ENCODE peak calls at places on chromosomes 4 and X, in seven cellular contexts. C is sigmoid colon, P is heart left ventricle, F is right lobe of liver, D is Peyer's patch, X is HCT116, E is body of pancreas. Y is an unnamed sample.

GRCh38 chrX:17552251-17552650 is 177.3 kb downstream of the NHS start:
- DNase-seq in C (no peak), P (no peak), F (no peak), D (no peak), X (no peak), E (no peak), Y (no peak)

GRCh38 chr4:54986095-54986846 is 139.1 kb downstream of the KDR start:
- DNase-seq in C (no peak), P (no peak), F (no peak), D (no peak), X (no peak), E (no peak), Y (no peak)

GRCh38 chr4:36000941-36001557 is 243.3 kb downstream of the ARAP2 start:
- DNase-seq in C (no peak), P (no peak), F (peak), D (no peak), X (no peak), E (no peak), Y (no peak)

GRCh38 chrX:65392284-65392683 is 142.3 kb downstream of the LAS1L start:
- DNase-seq in C (no peak), P (no peak), F (no peak), D (no peak), X (no peak), E (no peak), Y (no peak)

GRCh38 chr4:1584498-1584897 is 99.6 kb downstream of the FAM53A start:
- DNase-seq in C (peak), P (peak), F (no peak), D (no peak), X (no peak), E (no peak), Y (no peak)

GRCh38 chr4:25504932-25505636 is 128.0 kb downstream of the ANAPC4 start:
- DNase-seq in C (no peak), P (no peak), F (no peak), D (no peak), X (no peak), E (no peak), Y (no peak)

GRCh38 chr4:74098628-74098995 is 383 bp downstream of the CXCL2 start:
- DNase-seq in C (peak), P (peak), F (peak), D (no peak), X (no peak), E (no peak), Y (no peak)

GRCh38 chrX:40663880-40664630 is 16.7 kb upstream of the CXorf38 start:
- DNase-seq in C (no peak), P (peak), F (no peak), D (no peak), X (no peak), E (no peak), Y (no peak)

GRCh38 chrX:39480966-39481365 is 616.8 kb downstream of the BCOR start:
- DNase-seq in C (no peak), P (no peak), F (no peak), D (no peak), X (no peak), E (no peak), Y (no peak)

GRCh38 chr4:159016527-159017137 is 86.2 kb upstream of the RAPGEF2 start:
- DNase-seq in C (no peak), P (no peak), F (peak), D (no peak), X (no peak), E (no peak), Y (no peak)

GRCh38 chrX:55714111-55714510 is 3.4 kb upstream of the RRAGB start:
- DNase-seq in C (no peak), P (no peak), F (no peak), D (no peak), X (no peak), E (no peak), Y (no peak)

GRCh38 chr4:100795581-100795980 is 277.8 kb upstream of the EMCN start:
- DNase-seq in C (no peak), P (no peak), F (no peak), D (no peak), X (no peak), E (no peak), Y (no peak)

GRCh38 chr4:81343536-81343935 is 128.2 kb downstream of the RASGEF1B start:
- DNase-seq in C (no peak), P (no peak), F (no peak), D (no peak), X (no peak), E (no peak), Y (no peak)

GRCh38 chr4:176270669-176271068 is 1.6 kb upstream of the ASB5 start:
- DNase-seq in C (peak), P (no peak), F (no peak), D (no peak), X (peak), E (no peak), Y (peak)

GRCh38 chr4:6422105-6422504 is 50.3 kb downstream of the PPP2R2C start:
- DNase-seq in C (no peak), P (no peak), F (no peak), D (no peak), X (no peak), E (no peak), Y (no peak)

GRCh38 chr4:66852843-66853242 is 692.5 kb downstream of the CENPC start:
- DNase-seq in C (no peak), P (no peak), F (no peak), D (no peak), X (no peak), E (no peak), Y (no peak)

GRCh38 chr4:175622887-175623286 is 189.2 kb downstream of the GPM6A start:
- DNase-seq in C (no peak), P (no peak), F (no peak), D (no peak), X (no peak), E (no peak), Y (no peak)

GRCh38 chr4:79198886-79199591 is 126.8 kb downstream of the NAA11 start:
- DNase-seq in C (no peak), P (no peak), F (no peak), D (no peak), X (no peak), E (no peak), Y (no peak)

GRCh38 chr4:18935956-18936355 is 914.4 kb upstream of the LCORL start:
- DNase-seq in C (no peak), P (no peak), F (no peak), D (no peak), X (no peak), E (no peak), Y (no peak)

GRCh38 chr4:26700110-26700509 is 116.2 kb downstream of the TBC1D19 start:
- DNase-seq in C (no peak), P (no peak), F (no peak), D (no peak), X (no peak), E (no peak), Y (no peak)

GRCh38 chr4:23039813-23040212 is 347.1 kb downstream of the GBA3 start:
- DNase-seq in C (no peak), P (no peak), F (no peak), D (no peak), X (no peak), E (no peak), Y (no peak)

GRCh38 chr4:151455212-151455611 is 46.2 kb downstream of the FHIP1A start:
- DNase-seq in C (no peak), P (no peak), F (no peak), D (no peak), X (no peak), E (no peak), Y (no peak)

GRCh38 chrX:11239230-11239629 is 54.0 kb upstream of the AMELX start:
- DNase-seq in C (no peak), P (no peak), F (no peak), D (no peak), X (no peak), E (peak), Y (no peak)

GRCh38 chrX:121755541-121755940 is 708.1 kb downstream of the GLUD2 start:
- DNase-seq in C (no peak), P (no peak), F (no peak), D (no peak), X (no peak), E (no peak), Y (no peak)

GRCh38 chr4:7854697-7855370 is 84.8 kb downstream of the AFAP1 start:
- DNase-seq in C (peak), P (no peak), F (no peak), D (peak), X (no peak), E (no peak), Y (no peak)

GRCh38 chrX:586351-586750 is 44.2 kb upstream of the SHOX start:
- DNase-seq in C (no peak), P (no peak), F (no peak), D (no peak), X (no peak), E (no peak), Y (no peak)

GRCh38 chr4:150579591-150580234 is 2.2 kb upstream of the MAB21L2 start:
- DNase-seq in C (peak), P (peak), F (peak), D (no peak), X (no peak), E (no peak), Y (no peak)

GRCh38 chr4:25061602-25062001 is 30.9 kb upstream of the LGI2 start:
- DNase-seq in C (no peak), P (no peak), F (no peak), D (no peak), X (no peak), E (no peak), Y (no peak)

GRCh38 chr4:1402021-1402515 is 4.2 kb downstream of the NKX1-1 start:
- DNase-seq in C (peak), P (no peak), F (peak), D (no peak), X (no peak), E (no peak), Y (no peak)

GRCh38 chr4:42628740-42629139 is 28.2 kb downstream of the ATP8A1 start:
- DNase-seq in C (no peak), P (no peak), F (no peak), D (no peak), X (no peak), E (no peak), Y (no peak)
- TF ChIP-seq POLR2A in C (no peak), P (no peak), F (no peak), D (no peak), X (no peak), E (no peak), Y (no peak)

GRCh38 chrX:153818571-153819397 is 11.6 kb downstream of the PDZD4 start:
- DNase-seq in C (no peak), P (no peak), F (no peak), D (peak), X (no peak), E (peak), Y (peak)
- TF ChIP-seq POLR2A in C (no peak), P (no peak), F (no peak), D (no peak), X (no peak), E (no peak), Y (peak)

DNA sequence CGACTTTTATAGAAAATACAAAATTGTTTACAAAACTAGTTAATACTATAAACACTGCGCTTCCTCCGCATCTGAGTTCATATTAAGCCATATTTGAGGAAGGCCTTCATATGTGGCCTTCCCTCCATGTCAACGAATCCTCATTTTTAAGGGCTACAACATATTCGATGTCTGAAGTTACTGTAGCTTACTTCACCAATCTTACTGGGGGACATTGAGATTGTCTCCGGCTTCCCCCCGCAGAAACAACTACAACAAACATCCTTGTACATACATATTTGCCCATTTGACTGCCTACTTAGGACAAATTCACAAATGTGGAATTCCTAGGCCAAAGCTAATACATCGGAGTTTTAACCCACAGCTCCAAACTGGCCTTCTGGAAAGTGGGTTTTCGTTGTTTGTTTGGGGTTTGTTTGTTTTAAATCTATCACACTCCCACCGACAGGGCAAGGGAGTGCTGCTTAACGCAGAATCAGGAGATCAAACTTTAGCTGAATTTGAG is 581 bp upstream of the FAM114A1 start:
- DNase-seq in C (no peak), P (no peak), F (no peak), D (no peak), X (no peak), E (no peak), Y (no peak)
- TF ChIP-seq POLR2A in C (no peak), P (no peak), F (no peak), D (no peak), X (no peak), E (no peak), Y (no peak)

GRCh38 chrX:110123331-110123782 is 120.4 kb downstream of the TMEM164 start:
- DNase-seq in C (no peak), P (no peak), F (no peak), D (no peak), X (no peak), E (no peak), Y (no peak)
- TF ChIP-seq POLR2A in C (no peak), P (no peak), F (no peak), D (no peak), X (no peak), E (no peak), Y (no peak)

DNA sequence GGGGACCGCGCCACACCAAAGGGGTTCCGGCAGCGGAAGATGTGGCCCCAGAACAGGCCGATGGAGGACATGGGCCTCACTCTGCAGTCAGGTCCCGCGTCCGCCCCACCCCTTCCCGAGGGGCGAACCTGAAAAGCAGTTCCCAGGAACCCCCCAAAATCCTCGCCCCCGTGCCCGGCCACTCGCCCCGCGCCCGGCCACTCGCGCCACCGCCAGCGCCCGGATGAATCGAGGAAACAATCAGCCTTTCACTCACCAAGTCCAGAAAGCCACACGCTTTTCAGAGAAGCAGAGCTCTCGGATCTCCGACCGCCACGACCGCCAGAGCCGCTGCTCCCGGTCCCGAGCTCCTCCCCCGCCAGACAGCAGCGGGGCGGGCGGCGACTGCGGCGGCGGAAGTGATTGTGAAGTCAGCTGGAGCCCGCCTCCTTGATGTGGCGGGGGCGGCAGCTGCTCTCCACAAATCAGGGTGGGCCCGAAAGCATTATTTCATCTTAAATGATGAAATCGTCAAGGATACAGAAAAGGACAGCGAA is at the start of gene PJA1:
- DNase-seq in C (peak), P (peak), F (peak), D (peak), X (no peak), E (peak), Y (peak)
- TF ChIP-seq POLR2A in C (peak), P (no peak), F (peak), D (no peak), X (no peak), E (peak), Y (peak)

GRCh38 chrX:54042609-54043010 is 1.7 kb downstream of the PHF8 start:
- DNase-seq in C (peak), P (peak), F (peak), D (peak), X (peak), E (peak), Y (no peak)

GRCh38 chrX:54043084-54043483 is 1.2 kb downstream of the PHF8 start:
- DNase-seq in C (no peak), P (no peak), F (no peak), D (no peak), X (no peak), E (no peak), Y (no peak)

GRCh38 chrX:54044126-54044876 is at the start of gene PHF8:
- DNase-seq in C (peak), P (peak), F (peak), D (peak), X (peak), E (peak), Y (peak)

GRCh38 chrX:54044877-54045328 is 630 bp upstream of the PHF8 start:
- DNase-seq in C (no peak), P (no peak), F (no peak), D (no peak), X (no peak), E (no peak), Y (no peak)

GRCh38 chrX:54043696-54044125 is 562 bp downstream of the PHF8 start:
- DNase-seq in C (no peak), P (peak), F (no peak), D (peak), X (no peak), E (peak), Y (no peak)
- TF ChIP-seq POLR2A in C (no peak), P (no peak), F (no peak), D (no peak), X (no peak), E (peak), Y (peak)

GRCh38 chrX:53088136-53088974 is 5.6 kb upstream of the KANTR start:
- DNase-seq in C (peak), P (peak), F (peak), D (peak), X (no peak), E (peak), Y (no peak)
- TF ChIP-seq POLR2A in C (peak), P (no peak), F (no peak), D (no peak), X (no peak), E (peak), Y (no peak)

GRCh38 chr4:47462799-47463234 is 685 bp downstream of the COMMD8 start:
- DNase-seq in C (no peak), P (no peak), F (no peak), D (no peak), X (no peak), E (no peak), Y (no peak)

GRCh38 chr4:47465008-47465407 is 1.5 kb upstream of the COMMD8 start:
- DNase-seq in C (no peak), P (no peak), F (no peak), D (no peak), X (no peak), E (no peak), Y (no peak)

GRCh38 chr4:47466061-47466785 is 2.7 kb upstream of the COMMD8 start:
- DNase-seq in C (no peak), P (no peak), F (no peak), D (no peak), X (no peak), E (no peak), Y (no peak)

GRCh38 chr4:47468686-47469365 is 5.3 kb upstream of the COMMD8 start:
- DNase-seq in C (no peak), P (no peak), F (no peak), D (no peak), X (no peak), E (no peak), Y (no peak)

GRCh38 chr4:47463235-47463956 is at the start of gene COMMD8:
- DNase-seq in C (peak), P (peak), F (peak), D (peak), X (peak), E (peak), Y (peak)
- TF ChIP-seq POLR2A in C (peak), P (no peak), F (peak), D (peak), X (no peak), E (peak), Y (peak)

DNA sequence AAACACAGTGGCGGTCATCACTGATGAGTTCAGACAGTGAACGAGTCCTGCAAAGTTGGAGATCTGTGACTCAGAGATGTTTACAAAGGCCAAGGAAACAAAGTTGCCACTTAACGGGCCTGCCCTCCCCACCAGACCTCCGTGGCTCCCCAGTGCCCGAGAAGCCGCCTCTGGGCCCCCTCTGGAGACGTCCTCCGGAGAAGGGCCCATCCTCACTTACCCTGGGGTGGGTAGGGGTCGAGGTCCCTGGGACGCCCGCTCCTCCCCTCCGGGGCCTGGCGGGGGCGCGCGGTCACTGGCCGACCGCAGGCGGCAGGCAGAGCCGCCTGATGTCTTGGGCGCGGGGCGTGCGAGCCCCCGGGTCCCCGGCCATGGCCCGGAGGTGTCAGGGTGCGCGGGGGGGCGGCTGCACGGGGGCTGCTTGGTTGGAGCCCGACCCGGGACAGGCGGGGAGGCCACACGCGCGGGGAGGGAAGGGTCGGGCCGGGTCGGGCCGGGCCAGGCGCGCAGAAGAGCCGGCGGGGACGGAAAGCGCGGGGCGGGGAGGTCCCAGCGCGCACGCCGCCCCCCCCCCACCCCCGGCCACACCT is 590 bp downstream of the DHRSX start:
- DNase-seq in C (no peak), P (peak), F (peak), D (peak), X (no peak), E (no peak), Y (peak)
- TF ChIP-seq POLR2A in C (no peak), P (no peak), F (no peak), D (no peak), X (no peak), E (peak), Y (no peak)

DNA sequence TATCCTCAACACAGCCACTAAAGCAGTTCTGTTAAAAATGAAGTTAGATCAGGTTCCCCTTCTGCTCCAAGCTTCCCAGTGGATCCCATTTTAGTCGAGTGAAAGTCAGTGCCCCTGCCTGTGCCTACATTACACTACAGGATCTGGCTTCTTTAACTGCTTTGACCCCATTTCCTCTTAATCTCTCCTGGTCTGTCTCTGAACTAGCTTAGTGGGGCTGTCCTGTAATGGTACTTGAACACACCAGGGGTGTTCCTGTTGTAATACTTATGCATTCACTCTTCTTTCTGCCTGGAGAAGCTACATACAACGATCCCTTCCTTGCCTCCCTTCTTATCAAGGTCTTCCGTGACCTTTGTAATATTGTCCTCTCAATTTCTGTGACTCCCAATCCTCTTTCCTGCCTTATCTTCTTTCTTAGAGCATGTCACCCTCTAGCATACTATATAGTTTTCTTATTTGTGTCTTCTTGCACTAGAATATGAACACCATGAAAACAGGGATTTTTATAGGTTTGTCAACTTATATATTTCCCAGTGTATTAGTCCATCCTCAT is 16.6 kb downstream of the ARSJ start:
- DNase-seq in C (no peak), P (no peak), F (no peak), D (no peak), X (no peak), E (no peak), Y (no peak)
- TF ChIP-seq POLR2A in C (no peak), P (no peak), F (no peak), D (no peak), X (no peak), E (no peak), Y (no peak)